ENCODE peak calls at places on chromosome 12, in four cellular contexts. P, U, M and K are unnamed samples.
A peak's percentile ranks its signal among the peaks of the same experiment; 100 is the strongest.

GRCh38 chr12:18905134-18905533 is 167.2 kb downstream of the CAPZA3 start:
- DNase-seq in P (no peak), U (no peak), M (no peak), K (no peak)

GRCh38 chr12:97535582-97535981 is 73.0 kb downstream of the RMST start:
- DNase-seq in P (no peak), U (no peak), M (no peak), K (no peak)

GRCh38 chr12:53061404-53062010 is 11.6 kb downstream of the TNS2 start:
- DNase-seq in P (peak; percentile 64), U (no peak), M (peak; percentile 91), K (peak; percentile 89)

GRCh38 chr12:101594700-101595099 is at the start of gene MYBPC1:
- DNase-seq in P (no peak), U (no peak), M (no peak), K (no peak)

GRCh38 chr12:55906056-55906455 is 21.6 kb downstream of the PYM1 start:
- DNase-seq in P (no peak), U (no peak), M (no peak), K (no peak)

GRCh38 chr12:12476836-12477531 is 85.7 kb downstream of the DUSP16 start:
- DNase-seq in P (no peak), U (no peak), M (no peak), K (no peak)

GRCh38 chr12:130482448-130482847 is 144.8 kb downstream of the PIWIL1 start:
- DNase-seq in P (no peak), U (no peak), M (no peak), K (no peak)

GRCh38 chr12:4197922-4198763 is 75.4 kb upstream of the CCND2 start:
- DNase-seq in P (no peak), U (no peak), M (no peak), K (no peak)

GRCh38 chr12:10554228-10554970 is 48.7 kb downstream of the EIF2S3B start:
- DNase-seq in P (no peak), U (no peak), M (no peak), K (no peak)

GRCh38 chr12:51951843-51952722 is 584 bp downstream of the ACVR1B start:
- DNase-seq in P (peak; percentile 19), U (peak; percentile 38), M (no peak), K (peak; percentile 25)

GRCh38 chr12:80598004-80598606 is 109.3 kb upstream of the MYF6 start:
- DNase-seq in P (no peak), U (peak; percentile 11), M (no peak), K (peak; percentile 23)

GRCh38 chr12:117863004-117863709 is 105.6 kb downstream of the KSR2 start:
- DNase-seq in P (no peak), U (no peak), M (no peak), K (no peak)

GRCh38 chr12:28966049-28966778 is 182.9 kb upstream of the FAR2 start:
- DNase-seq in P (no peak), U (peak; percentile 67), M (no peak), K (peak; percentile 23)

GRCh38 chr12:108332791-108333382 is 6.2 kb downstream of the CMKLR1 start:
- DNase-seq in P (no peak), U (peak; percentile 79), M (no peak), K (no peak)

GRCh38 chr12:13004368-13004767 is 4.3 kb upstream of the HEBP1 start:
- DNase-seq in P (no peak), U (no peak), M (no peak), K (no peak)

GRCh38 chr12:1593232-1594044 is 943 bp downstream of the FBXL14 start:
- DNase-seq in P (no peak), U (peak; percentile 45), M (no peak), K (peak; percentile 59)

GRCh38 chr12:1595026-1595561 is 713 bp upstream of the FBXL14 start:
- DNase-seq in P (no peak), U (no peak), M (no peak), K (peak; percentile 30)

GRCh38 chr12:1592444-1593231 is 1.7 kb downstream of the FBXL14 start:
- DNase-seq in P (peak; percentile 37), U (no peak), M (no peak), K (no peak)

GRCh38 chr12:1594295-1595025 is at the start of gene FBXL14:
- DNase-seq in P (peak; percentile 77), U (peak; percentile 95), M (peak; percentile 81), K (peak; percentile 92)

DNA sequence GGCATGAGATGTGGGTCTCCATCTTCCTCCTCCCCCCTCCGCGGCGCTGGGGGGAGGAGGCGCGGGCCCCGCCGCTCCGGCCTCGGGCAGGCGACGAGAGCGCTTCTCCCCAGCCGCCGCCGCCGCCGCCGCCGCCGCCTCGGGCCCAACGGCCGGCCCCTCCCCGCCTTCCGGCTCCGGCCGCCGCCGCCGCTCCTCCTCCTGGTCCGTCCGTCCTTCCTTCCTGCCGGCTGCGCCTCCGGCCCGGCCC is 411 bp downstream of the FBXL14 start:
- DNase-seq in P (no peak), U (peak; percentile 79), M (no peak), K (peak; percentile 76)
- TF ChIP-seq POLR2A in P (no peak), U (no peak), M (no peak), K (no peak)

GRCh38 chr12:49365542-49365941 is 1.7 kb upstream of the SPATS2 start:
- DNase-seq in P (peak; percentile 29), U (no peak), M (no peak), K (no peak)

GRCh38 chr12:49367381-49368239 is at the start of gene SPATS2:
- DNase-seq in P (peak; percentile 96), U (no peak), M (peak; percentile 90), K (no peak)

GRCh38 chr12:49364989-49365388 is 2.3 kb upstream of the SPATS2 start:
- DNase-seq in P (no peak), U (no peak), M (no peak), K (peak; percentile 41)

GRCh38 chr12:49368240-49368600 is 958 bp downstream of the SPATS2 start:
- DNase-seq in P (no peak), U (no peak), M (no peak), K (no peak)

GRCh38 chr12:49366652-49367380 is 446 bp upstream of the SPATS2 start:
- DNase-seq in P (peak; percentile 75), U (peak; percentile 95), M (peak; percentile 79), K (peak; percentile 84)
- TF ChIP-seq POLR2A in P (peak; percentile 97), U (peak; percentile 64), M (no peak), K (peak; percentile 66)

GRCh38 chr12:48104531-48104930 is 1.3 kb downstream of the SENP1 start:
- DNase-seq in P (no peak), U (no peak), M (no peak), K (no peak)

GRCh38 chr12:48106574-48107251 is 834 bp upstream of the SENP1 start:
- DNase-seq in P (no peak), U (no peak), M (no peak), K (no peak)

GRCh38 chr12:48107252-48107613 is 1.4 kb upstream of the SENP1 start:
- DNase-seq in P (no peak), U (no peak), M (no peak), K (no peak)

GRCh38 chr12:48105321-48105866 is 485 bp downstream of the SENP1 start:
- DNase-seq in P (no peak), U (no peak), M (no peak), K (no peak)

GRCh38 chr12:48105867-48106563 is at the start of gene SENP1:
- DNase-seq in P (peak; percentile 94), U (peak; percentile 93), M (peak; percentile 86), K (peak; percentile 90)
- TF ChIP-seq POLR2A in P (peak; percentile 82), U (peak; percentile 17), M (no peak), K (peak; percentile 45)

GRCh38 chr12:104477812-104478388 is 21.2 kb downstream of the CHST11 start:
- DNase-seq in P (no peak), U (no peak), M (no peak), K (no peak)
- TF ChIP-seq POLR2A in P (no peak), U (no peak), M (no peak), K (no peak)

GRCh38 chr12:110775997-110776396 is 33.3 kb upstream of the PPP1CC start:
- DNase-seq in P (no peak), U (no peak), M (no peak), K (no peak)

GRCh38 chr12:110774824-110775223 is 32.1 kb upstream of the PPP1CC start:
- DNase-seq in P (no peak), U (no peak), M (no peak), K (no peak)

GRCh38 chr12:110780448-110780847 is 37.8 kb upstream of the PPP1CC start:
- DNase-seq in P (no peak), U (no peak), M (no peak), K (no peak)

GRCh38 chr12:110778801-110779577 is 36.3 kb upstream of the PPP1CC start:
- DNase-seq in P (no peak), U (no peak), M (no peak), K (no peak)

GRCh38 chr12:110776410-110776809 is 33.7 kb upstream of the PPP1CC start:
- DNase-seq in P (no peak), U (no peak), M (no peak), K (no peak)
- TF ChIP-seq POLR2A in P (no peak), U (no peak), M (no peak), K (no peak)

GRCh38 chr12:46357438-46358324 is 14.9 kb downstream of the SLC38A2 start:
- DNase-seq in P (no peak), U (no peak), M (no peak), K (no peak)
- TF ChIP-seq POLR2A in P (peak; percentile 76), U (no peak), M (no peak), K (peak; percentile 10)

GRCh38 chr12:124369055-124369900 is 74.4 kb downstream of the RFLNA start:
- DNase-seq in P (no peak), U (peak; percentile 96), M (peak; percentile 90), K (peak; percentile 97)
- TF ChIP-seq POLR2A in P (no peak), U (peak; percentile 14), M (no peak), K (no peak)